ENCODE peak calls at places on chromosome 20, in four cellular contexts. T is AG04450, N is Peyer's patch, O is MM.1S. R is an unnamed sample.

GRCh38 chr20:25039697-25040437 is 18.1 kb downstream of the ACSS1 start:
- DNase-seq in T (peak; percentile 51), O (no peak), N (peak; percentile 90), R (peak; percentile 90)

GRCh38 chr20:7627734-7628663 is 312.3 kb downstream of the HAO1 start:
- DNase-seq in T (no peak), O (no peak), N (no peak), R (peak; percentile 63)

GRCh38 chr20:56722042-56722441 is 92.9 kb downstream of the TFAP2C start:
- DNase-seq in N (peak; percentile 47), O (no peak), T (no peak), R (no peak)

GRCh38 chr20:53623454-53624206 is 30.0 kb upstream of the ZNF217 start:
- DNase-seq in O (peak; percentile 71), T (no peak), N (peak; percentile 85), R (peak; percentile 80)

GRCh38 chr20:1357921-1358671 is 29.2 kb upstream of the SDCBP2 start:
- DNase-seq in T (no peak), O (no peak), N (no peak), R (no peak)

GRCh38 chr20:48596499-48596898 is 231.3 kb downstream of the PREX1 start:
- DNase-seq in O (no peak), N (no peak), T (no peak), R (no peak)

GRCh38 chr20:32152421-32153155 is 43.1 kb downstream of the TM9SF4 start:
- DNase-seq in T (no peak), N (peak; percentile 70), O (no peak), R (no peak)

GRCh38 chr20:45545754-45546453 is 1.3 kb downstream of the EPPIN start:
- DNase-seq in N (no peak), O (peak; percentile 15), T (peak; percentile 1), R (peak; percentile 39)

GRCh38 chr20:42524058-42524457 is 665.6 kb downstream of the PTPRT start:
- DNase-seq in T (no peak), N (no peak), O (no peak), R (no peak)

GRCh38 chr20:8481636-8482035 is 349.6 kb downstream of the PLCB1 start:
- DNase-seq in T (no peak), N (no peak), O (no peak), R (no peak)

GRCh38 chr20:32017711-32018251 is 7.5 kb downstream of the CCM2L start:
- DNase-seq in N (peak; percentile 71), O (peak; percentile 85), T (no peak), R (peak; percentile 41)

GRCh38 chr20:11453430-11453829 is 464.3 kb upstream of the BTBD3 start:
- DNase-seq in O (no peak), N (no peak), T (no peak), R (peak; percentile 72)

GRCh38 chr20:21103582-21104465 is 2.3 kb downstream of the LINC00237 start:
- DNase-seq in N (no peak), T (no peak), O (no peak), R (no peak)

GRCh38 chr20:21322921-21323321 is 19.8 kb downstream of the XRN2 start:
- DNase-seq in O (no peak), T (no peak), N (no peak), R (peak; percentile 39)

DNA sequence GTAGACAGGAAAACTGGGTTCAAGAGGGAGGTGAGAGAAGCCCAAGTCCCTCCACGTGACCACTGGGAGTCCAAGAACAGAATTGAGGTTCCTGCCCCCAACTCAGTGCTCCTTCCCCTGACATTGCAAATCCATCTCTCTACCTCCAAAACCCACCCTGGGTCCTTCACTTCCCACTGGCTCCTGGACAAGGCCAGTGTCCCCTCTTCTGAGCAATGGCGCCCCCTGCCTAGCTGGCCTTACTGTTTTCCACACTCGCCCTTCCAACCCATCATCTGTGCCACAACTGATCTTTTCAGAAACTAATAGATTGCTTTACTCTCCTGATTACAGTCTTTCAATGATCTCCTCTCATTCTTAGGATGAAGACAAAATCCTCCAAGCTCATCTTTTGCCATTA is 200.3 kb downstream of the ANKRD60 start:
- DNase-seq in T (no peak), N (no peak), O (no peak), R (peak; percentile 25)
- TF ChIP-seq CTCF in T (no peak), N (peak; percentile 26), O (no peak), R (peak; percentile 21)

DNA sequence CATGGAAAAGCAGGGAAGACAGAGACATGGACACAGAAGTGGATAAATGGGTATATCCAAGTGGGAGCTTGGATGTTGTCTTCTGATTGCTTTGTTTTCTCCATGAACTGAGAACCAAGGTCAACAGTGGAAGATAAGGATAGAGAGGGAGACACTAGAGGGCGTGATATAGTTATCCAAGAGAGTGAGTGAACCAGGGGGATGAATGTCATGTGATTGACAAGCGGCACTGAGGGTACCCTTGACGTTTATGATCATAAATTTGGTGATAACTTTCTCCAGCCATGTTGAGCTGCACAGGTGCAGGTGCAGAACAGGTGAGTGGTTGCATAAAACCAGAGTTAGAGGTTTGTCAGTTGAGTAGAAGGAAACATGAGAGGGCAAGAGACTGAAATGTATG is 20.7 kb downstream of the EBF4 start:
- DNase-seq in N (no peak), O (no peak), T (no peak), R (peak; percentile 18)
- TF ChIP-seq CTCF in N (no peak), O (peak; percentile 53), T (peak; percentile 4), R (peak; percentile 22)

GRCh38 chr20:22654243-22654642 is 69.9 kb upstream of the FOXA2 start:
- DNase-seq in N (no peak), T (no peak), O (no peak), R (no peak)
- TF ChIP-seq CTCF in N (no peak), T (no peak), O (no peak), R (no peak)

DNA sequence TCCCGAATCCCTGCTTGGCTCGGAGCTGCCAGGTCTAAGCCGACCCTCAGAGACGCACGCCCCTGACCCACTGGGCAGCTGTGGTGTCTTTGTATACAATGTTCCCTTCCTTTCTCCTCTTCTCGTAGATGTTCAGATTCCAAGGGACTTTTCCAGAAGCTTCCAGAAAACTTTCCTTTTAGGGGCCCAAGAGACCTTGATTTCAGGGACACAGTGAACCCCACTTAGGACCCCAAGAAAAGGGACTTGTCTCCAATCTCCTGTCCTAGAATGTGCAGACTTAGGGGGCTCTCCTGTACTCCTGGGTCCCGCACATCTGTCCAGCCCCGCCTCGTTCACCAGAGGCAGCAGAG is 103.5 kb downstream of the EDN3 start:
- DNase-seq in O (no peak), T (no peak), N (no peak), R (no peak)
- TF ChIP-seq CTCF in O (no peak), T (no peak), N (no peak), R (no peak)

GRCh38 chr20:4329232-4329631 is 313.9 kb upstream of the RNF24 start:
- DNase-seq in T (no peak), O (no peak), N (no peak), R (no peak)
- TF ChIP-seq CTCF in T (no peak), O (no peak), N (no peak), R (no peak)

GRCh38 chr20:6298049-6298448 is 175.2 kb upstream of the FERMT1 start:
- DNase-seq in N (no peak), O (no peak), T (no peak), R (no peak)
- TF ChIP-seq CTCF in N (no peak), O (no peak), T (no peak), R (no peak)

GRCh38 chr20:61353261-61353995 is 101.4 kb downstream of the CDH4 start:
- DNase-seq in T (no peak), O (no peak), N (no peak), R (peak; percentile 74)

GRCh38 chr20:61352381-61353260 is 100.6 kb downstream of the CDH4 start:
- DNase-seq in T (no peak), O (no peak), N (no peak), R (no peak)

GRCh38 chr20:61355096-61355495 is 103.0 kb downstream of the CDH4 start:
- DNase-seq in T (no peak), O (no peak), N (no peak), R (no peak)

GRCh38 chr20:61354501-61354900 is 102.4 kb downstream of the CDH4 start:
- DNase-seq in N (no peak), T (no peak), O (no peak), R (no peak)

GRCh38 chr20:61353996-61354390 is 101.9 kb downstream of the CDH4 start:
- DNase-seq in T (no peak), O (no peak), N (no peak), R (no peak)
- TF ChIP-seq CTCF in T (no peak), O (no peak), N (no peak), R (no peak)

GRCh38 chr20:52438326-52438963 is 246.9 kb upstream of the ZFP64 start:
- DNase-seq in T (no peak), N (no peak), O (no peak), R (no peak)
- TF ChIP-seq CTCF in T (no peak), N (no peak), O (peak; percentile 17), R (no peak)

R was measured in MCF 10A.